ENCODE peak calls at places on chromosomes 1 and 21, in seven cellular contexts. One of them, this sample, is unnamed.

GRCh38 chr1:17419626-17420328 is 19.7 kb downstream of the RCC2 start:
- DNase-seq in OCI-LY7: peak; percentile 34
- DNase-seq in naive thymus-derived CD4-positive, alpha-beta T cell: peak; percentile 76
- DNase-seq in transverse colon: peak; percentile 73
- DNase-seq in mammary epithelial cell: peak; percentile 30
- DNase-seq in left ventricle myocardium inferior: peak; percentile 74
- DNase-seq in adipocyte: peak; percentile 77
- DNase-seq in this sample: no peak

GRCh38 chr1:234114648-234115307 is 210.3 kb downstream of the SLC35F3 start:
- DNase-seq in mammary epithelial cell: peak; percentile 61
- DNase-seq in OCI-LY7: peak; percentile 55
- DNase-seq in naive thymus-derived CD4-positive, alpha-beta T cell: no peak
- DNase-seq in left ventricle myocardium inferior: no peak
- DNase-seq in adipocyte: peak; percentile 89
- DNase-seq in transverse colon: peak; percentile 10
- DNase-seq in this sample: peak; percentile 11

GRCh38 chr1:51627672-51628071 is 10.8 kb downstream of the OSBPL9 start:
- DNase-seq in left ventricle myocardium inferior: no peak
- DNase-seq in naive thymus-derived CD4-positive, alpha-beta T cell: no peak
- DNase-seq in transverse colon: no peak
- DNase-seq in adipocyte: peak; percentile 65
- DNase-seq in mammary epithelial cell: peak; percentile 52
- DNase-seq in OCI-LY7: peak; percentile 50
- DNase-seq in this sample: no peak

GRCh38 chr1:22487781-22488180 is 36.1 kb downstream of the ZBTB40 start:
- DNase-seq in adipocyte: no peak
- DNase-seq in OCI-LY7: no peak
- DNase-seq in transverse colon: no peak
- DNase-seq in left ventricle myocardium inferior: no peak
- DNase-seq in naive thymus-derived CD4-positive, alpha-beta T cell: no peak
- DNase-seq in mammary epithelial cell: no peak
- DNase-seq in this sample: no peak

GRCh38 chr1:164240081-164240480 is 318.9 kb upstream of the PBX1 start:
- DNase-seq in naive thymus-derived CD4-positive, alpha-beta T cell: no peak
- DNase-seq in mammary epithelial cell: no peak
- DNase-seq in OCI-LY7: no peak
- DNase-seq in transverse colon: no peak
- DNase-seq in adipocyte: no peak
- DNase-seq in left ventricle myocardium inferior: no peak
- DNase-seq in this sample: no peak

GRCh38 chr21:43193088-43193650 is 24.4 kb downstream of the CRYAA start:
- DNase-seq in adipocyte: no peak
- DNase-seq in mammary epithelial cell: no peak
- DNase-seq in naive thymus-derived CD4-positive, alpha-beta T cell: no peak
- DNase-seq in left ventricle myocardium inferior: no peak
- DNase-seq in OCI-LY7: no peak
- DNase-seq in transverse colon: no peak
- DNase-seq in this sample: no peak

GRCh38 chr1:235642021-235642942 is 7.3 kb downstream of the GNG4 start:
- DNase-seq in mammary epithelial cell: peak; percentile 61
- DNase-seq in left ventricle myocardium inferior: no peak
- DNase-seq in transverse colon: no peak
- DNase-seq in naive thymus-derived CD4-positive, alpha-beta T cell: peak; percentile 23
- DNase-seq in adipocyte: no peak
- DNase-seq in OCI-LY7: peak; percentile 9
- DNase-seq in this sample: peak; percentile 33

GRCh38 chr21:18887922-18888602 is 484.5 kb upstream of the TMPRSS15 start:
- DNase-seq in mammary epithelial cell: no peak
- DNase-seq in OCI-LY7: no peak
- DNase-seq in naive thymus-derived CD4-positive, alpha-beta T cell: no peak
- DNase-seq in adipocyte: no peak
- DNase-seq in left ventricle myocardium inferior: no peak
- DNase-seq in transverse colon: no peak
- DNase-seq in this sample: no peak

GRCh38 chr1:3731543-3731942 is 20.7 kb upstream of the CCDC27 start:
- DNase-seq in OCI-LY7: no peak
- DNase-seq in transverse colon: no peak
- DNase-seq in left ventricle myocardium inferior: no peak
- DNase-seq in adipocyte: no peak
- DNase-seq in mammary epithelial cell: no peak
- DNase-seq in naive thymus-derived CD4-positive, alpha-beta T cell: no peak
- DNase-seq in this sample: no peak

DNA sequence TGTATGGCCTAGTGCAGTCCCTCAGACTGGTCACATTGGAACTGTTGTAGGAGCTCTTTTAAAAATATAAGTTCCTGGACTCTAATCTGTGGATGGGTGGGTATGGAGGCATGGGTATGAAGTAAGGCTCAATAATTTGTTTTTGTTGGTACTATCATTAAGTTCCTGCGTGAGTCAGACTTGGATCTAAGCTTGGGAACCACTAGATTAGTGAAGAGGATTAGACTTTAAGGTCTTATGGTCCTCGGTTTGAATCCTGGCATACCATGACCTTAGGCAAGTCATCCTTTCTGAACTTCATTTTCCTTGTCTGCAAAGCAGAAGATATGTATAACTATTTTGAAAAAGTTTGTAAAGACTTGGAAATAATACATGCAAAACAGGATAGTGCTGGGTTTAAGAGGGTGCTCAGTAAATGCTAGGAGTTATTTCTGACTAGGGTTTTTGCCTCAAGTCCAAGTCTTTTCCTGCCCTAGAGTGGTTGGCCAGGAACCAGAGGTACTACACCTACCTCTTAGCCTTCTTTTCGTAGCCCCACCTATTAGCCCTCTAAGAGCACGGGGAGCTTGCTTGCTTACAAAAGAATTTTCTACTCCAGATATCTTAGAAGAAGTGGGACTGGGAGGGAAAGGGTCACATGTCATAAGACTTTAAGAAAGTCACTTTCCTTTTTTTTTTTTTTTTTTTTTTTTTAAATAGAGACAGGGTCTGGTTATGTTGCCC is 38.6 kb upstream of the METTL18 start:
- DNase-seq in OCI-LY7: no peak
- DNase-seq in naive thymus-derived CD4-positive, alpha-beta T cell: no peak
- DNase-seq in adipocyte: no peak
- DNase-seq in transverse colon: no peak
- DNase-seq in left ventricle myocardium inferior: no peak
- DNase-seq in mammary epithelial cell: no peak
- DNase-seq in this sample: peak; percentile 13
- H3K4me3 ChIP-seq in OCI-LY7: no peak overlapping the region
- H3K4me3 ChIP-seq in naive thymus-derived CD4-positive, alpha-beta T cell: no peak overlapping the region
- H3K4me3 ChIP-seq in adipocyte: no peak overlapping the region
- H3K4me3 ChIP-seq in transverse colon: no peak overlapping the region
- H3K4me3 ChIP-seq in left ventricle myocardium inferior: no peak overlapping the region
- H3K4me3 ChIP-seq in mammary epithelial cell: no peak overlapping the region
- H3K4me3 ChIP-seq in this sample: no peak overlapping the region

DNA sequence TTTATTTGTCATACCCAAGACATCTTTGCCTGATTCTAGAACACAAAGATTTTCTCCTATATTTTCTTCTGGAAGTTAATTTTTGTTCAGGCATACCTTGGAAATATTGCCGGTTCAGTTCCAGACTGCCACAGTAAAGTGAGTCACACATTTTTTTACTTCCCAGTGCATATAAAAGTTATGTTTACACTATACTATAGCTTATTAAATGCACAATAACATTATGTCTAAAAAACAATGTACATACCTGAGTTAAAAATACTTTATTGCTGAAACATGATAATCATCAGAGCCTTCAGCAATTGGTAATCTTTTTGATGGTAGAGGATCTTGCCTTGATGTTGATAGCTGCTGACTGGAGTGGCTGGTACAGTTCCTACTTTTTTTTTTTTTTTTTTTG is 10.0 kb downstream of the SMCP start:
- DNase-seq in left ventricle myocardium inferior: no peak
- DNase-seq in transverse colon: no peak
- DNase-seq in mammary epithelial cell: peak; percentile 37
- DNase-seq in naive thymus-derived CD4-positive, alpha-beta T cell: no peak
- DNase-seq in OCI-LY7: no peak
- DNase-seq in adipocyte: no peak
- DNase-seq in this sample: no peak
- H3K9me3 ChIP-seq in left ventricle myocardium inferior: peaks cover 10% of the 10 kb centered on the region
- H3K9me3 ChIP-seq in transverse colon: no peaks in the 10 kb centered on the region
- H3K9me3 ChIP-seq in mammary epithelial cell: no peaks in the 10 kb centered on the region
- H3K9me3 ChIP-seq in naive thymus-derived CD4-positive, alpha-beta T cell: no peaks in the 10 kb centered on the region
- H3K9me3 ChIP-seq in OCI-LY7: no peaks in the 10 kb centered on the region
- H3K9me3 ChIP-seq in adipocyte: no peaks in the 10 kb centered on the region
- H3K9me3 ChIP-seq in this sample: no peaks in the 10 kb centered on the region

DNA sequence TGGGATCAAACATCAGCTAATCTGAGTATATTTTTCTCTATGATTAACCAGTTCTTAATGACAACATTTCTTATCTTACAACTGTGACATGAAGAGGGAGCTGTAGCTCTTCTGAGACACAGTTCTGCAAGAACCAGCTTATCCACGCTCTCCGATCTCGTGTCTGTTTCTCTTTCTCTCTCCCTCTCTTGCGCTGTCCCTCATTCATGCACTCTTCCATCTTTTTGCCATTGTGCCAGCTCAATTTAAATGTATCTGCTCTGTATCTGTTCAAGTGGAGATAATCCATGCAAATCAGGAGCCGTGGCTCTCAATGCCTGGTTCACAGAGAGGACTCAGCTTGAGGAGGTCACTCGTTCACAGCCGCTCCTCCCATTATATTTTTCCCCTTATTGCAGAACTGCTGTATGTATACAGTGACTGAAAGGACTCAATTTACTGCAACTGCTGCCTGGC is 494.7 kb upstream of the ADGRL2 start:
- DNase-seq in mammary epithelial cell: peak; percentile 36
- DNase-seq in transverse colon: no peak
- DNase-seq in naive thymus-derived CD4-positive, alpha-beta T cell: no peak
- DNase-seq in left ventricle myocardium inferior: no peak
- DNase-seq in adipocyte: peak; percentile 66
- DNase-seq in OCI-LY7: no peak
- DNase-seq in this sample: no peak
- H3K4me3 ChIP-seq in mammary epithelial cell: peak overlapping the region; percentile 54
- H3K4me3 ChIP-seq in transverse colon: no peak overlapping the region
- H3K4me3 ChIP-seq in naive thymus-derived CD4-positive, alpha-beta T cell: no peak overlapping the region
- H3K4me3 ChIP-seq in left ventricle myocardium inferior: peak overlapping the region; percentile 68
- H3K4me3 ChIP-seq in adipocyte: peak overlapping the region; percentile 86
- H3K4me3 ChIP-seq in OCI-LY7: no peak overlapping the region
- H3K4me3 ChIP-seq in this sample: no peak overlapping the region

GRCh38 chr21:39934895-39935294 is 67.7 kb downstream of the PCP4 start:
- DNase-seq in mammary epithelial cell: no peak
- DNase-seq in OCI-LY7: no peak
- DNase-seq in adipocyte: no peak
- DNase-seq in left ventricle myocardium inferior: no peak
- DNase-seq in naive thymus-derived CD4-positive, alpha-beta T cell: no peak
- DNase-seq in transverse colon: no peak
- DNase-seq in this sample: no peak
- H3K9me3 ChIP-seq in mammary epithelial cell: no peaks in the 10 kb centered on the region
- H3K9me3 ChIP-seq in OCI-LY7: no peaks in the 10 kb centered on the region
- H3K9me3 ChIP-seq in adipocyte: peaks cover 6% of the 10 kb centered on the region
- H3K9me3 ChIP-seq in left ventricle myocardium inferior: peaks cover 8% of the 10 kb centered on the region
- H3K9me3 ChIP-seq in naive thymus-derived CD4-positive, alpha-beta T cell: no peaks in the 10 kb centered on the region
- H3K9me3 ChIP-seq in transverse colon: no peaks in the 10 kb centered on the region
- H3K9me3 ChIP-seq in this sample: no peaks in the 10 kb centered on the region

DNA sequence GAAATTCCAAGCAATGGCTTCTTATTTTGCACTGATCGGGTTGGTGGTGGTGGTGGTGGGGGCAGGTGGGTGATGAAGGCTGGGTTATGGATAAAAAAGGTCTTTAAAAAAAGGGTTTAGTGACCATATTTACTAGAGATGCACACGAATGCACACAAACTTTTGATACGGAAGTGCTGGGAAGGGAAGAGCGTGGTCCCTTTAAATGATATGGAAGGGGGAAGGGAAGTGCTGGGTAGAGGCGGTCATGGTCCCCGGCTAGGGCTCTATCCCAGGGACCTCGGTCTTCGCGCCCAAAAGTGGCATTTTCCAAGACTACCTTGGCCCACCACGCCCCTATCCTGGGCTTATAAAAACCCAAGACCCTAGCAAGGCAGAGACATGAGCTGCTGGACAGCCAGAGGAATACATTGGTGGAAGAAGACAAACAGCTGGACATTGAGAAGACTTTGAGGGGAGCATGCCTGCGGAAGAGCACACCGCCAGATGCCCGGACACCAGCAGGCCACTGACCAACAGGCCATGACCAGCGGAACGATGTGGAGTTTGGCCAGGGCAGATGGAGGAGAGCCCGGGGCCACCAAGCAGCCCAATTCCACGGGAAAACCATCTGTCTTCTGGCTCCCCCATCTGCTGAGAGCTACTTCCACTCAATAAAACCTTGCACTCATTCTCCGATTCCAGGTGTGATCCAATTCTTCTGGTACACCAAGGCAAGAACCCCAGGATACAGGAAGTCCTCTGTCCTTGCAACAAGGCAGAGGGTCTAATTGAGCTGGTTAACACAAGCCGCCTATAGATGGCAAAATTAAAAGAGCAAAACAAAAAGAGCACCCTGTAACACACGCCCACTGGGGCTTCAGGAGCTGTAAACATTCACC is 1720.2 kb downstream of the MRPL39 start:
- DNase-seq in left ventricle myocardium inferior: no peak
- DNase-seq in transverse colon: no peak
- DNase-seq in naive thymus-derived CD4-positive, alpha-beta T cell: no peak
- DNase-seq in mammary epithelial cell: no peak
- DNase-seq in adipocyte: no peak
- DNase-seq in OCI-LY7: no peak
- DNase-seq in this sample: no peak
- H3K4me3 ChIP-seq in left ventricle myocardium inferior: no peak overlapping the region
- H3K4me3 ChIP-seq in transverse colon: no peak overlapping the region
- H3K4me3 ChIP-seq in naive thymus-derived CD4-positive, alpha-beta T cell: peak overlapping the region; percentile 53
- H3K4me3 ChIP-seq in mammary epithelial cell: no peak overlapping the region
- H3K4me3 ChIP-seq in adipocyte: no peak overlapping the region
- H3K4me3 ChIP-seq in OCI-LY7: no peak overlapping the region
- H3K4me3 ChIP-seq in this sample: peak overlapping the region; percentile 31

GRCh38 chr1:39575191-39576015 is 1.2 kb downstream of the PABPC4 start:
- DNase-seq in OCI-LY7: peak; percentile 59
- DNase-seq in left ventricle myocardium inferior: peak; percentile 60
- DNase-seq in mammary epithelial cell: peak; percentile 41
- DNase-seq in adipocyte: peak; percentile 79
- DNase-seq in naive thymus-derived CD4-positive, alpha-beta T cell: peak; percentile 25
- DNase-seq in transverse colon: peak; percentile 58
- DNase-seq in this sample: peak; percentile 44

GRCh38 chr1:39573097-39573465 is 3.5 kb downstream of the PABPC4 start:
- DNase-seq in naive thymus-derived CD4-positive, alpha-beta T cell: no peak
- DNase-seq in mammary epithelial cell: no peak
- DNase-seq in left ventricle myocardium inferior: no peak
- DNase-seq in OCI-LY7: no peak
- DNase-seq in transverse colon: no peak
- DNase-seq in adipocyte: no peak
- DNase-seq in this sample: no peak

GRCh38 chr1:39576016-39576657 is 453 bp downstream of the PABPC4 start:
- DNase-seq in left ventricle myocardium inferior: peak; percentile 22
- DNase-seq in adipocyte: peak; percentile 75
- DNase-seq in OCI-LY7: peak; percentile 58
- DNase-seq in mammary epithelial cell: no peak
- DNase-seq in transverse colon: peak; percentile 38
- DNase-seq in naive thymus-derived CD4-positive, alpha-beta T cell: peak; percentile 25
- DNase-seq in this sample: peak; percentile 27

GRCh38 chr1:39573736-39574624 is 2.6 kb downstream of the PABPC4 start:
- DNase-seq in transverse colon: no peak
- DNase-seq in adipocyte: peak; percentile 50
- DNase-seq in OCI-LY7: peak; percentile 15
- DNase-seq in naive thymus-derived CD4-positive, alpha-beta T cell: no peak
- DNase-seq in mammary epithelial cell: peak; percentile 7
- DNase-seq in left ventricle myocardium inferior: no peak
- DNase-seq in this sample: no peak

DNA sequence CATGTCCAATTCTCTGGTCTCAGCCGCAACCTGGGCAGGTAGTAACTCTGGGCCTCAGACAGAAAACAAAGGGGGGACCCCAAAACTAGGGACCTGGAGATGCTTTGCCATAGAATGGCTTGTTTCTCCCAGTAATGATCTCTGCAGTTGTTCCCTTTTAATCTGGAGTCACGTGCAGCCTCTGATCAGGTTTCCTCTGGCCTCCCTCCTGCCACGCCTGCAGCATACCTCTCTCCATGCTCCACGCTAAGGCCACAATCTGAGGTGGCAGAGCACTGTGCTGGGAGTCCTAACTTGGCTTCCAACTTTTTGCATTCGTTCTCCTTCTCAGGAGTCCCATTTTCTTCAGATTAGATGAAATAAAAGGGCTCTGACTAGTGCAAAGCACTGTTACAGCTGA is 1.9 kb downstream of the PABPC4 start:
- DNase-seq in adipocyte: peak; percentile 54
- DNase-seq in transverse colon: peak; percentile 31
- DNase-seq in mammary epithelial cell: peak; percentile 14
- DNase-seq in naive thymus-derived CD4-positive, alpha-beta T cell: no peak
- DNase-seq in OCI-LY7: no peak
- DNase-seq in left ventricle myocardium inferior: no peak
- DNase-seq in this sample: peak; percentile 25
- H3K9me3 ChIP-seq in adipocyte: no peaks in the 10 kb centered on the region
- H3K9me3 ChIP-seq in transverse colon: no peaks in the 10 kb centered on the region
- H3K9me3 ChIP-seq in mammary epithelial cell: no peaks in the 10 kb centered on the region
- H3K9me3 ChIP-seq in naive thymus-derived CD4-positive, alpha-beta T cell: no peaks in the 10 kb centered on the region
- H3K9me3 ChIP-seq in OCI-LY7: no peaks in the 10 kb centered on the region
- H3K9me3 ChIP-seq in left ventricle myocardium inferior: no peaks in the 10 kb centered on the region
- H3K9me3 ChIP-seq in this sample: no peaks in the 10 kb centered on the region

This sample was measured in MG63.